ENCODE peak calls at places on chromosomes 2 and 18, in nine cellular contexts. E is ovary, U is GM23248, Q is colonic mucosa, O is HCT116, K is transverse colon, Z is psoas muscle, Y is esophagus muscularis mucosa, R is body of pancreas. W is an unnamed sample.
A peak's percentile ranks its signal among the peaks of the same experiment; 100 is the strongest.

GRCh38 chr2:237254369-237254861 is 159.5 kb downstream of the COL6A3 start:
- DNase-seq in R (no peak), U (peak; percentile 68), Y (no peak), O (no peak), Z (no peak), E (no peak), K (no peak), Q (no peak), W (no peak)

GRCh38 chr2:174787485-174788205 is 23.4 kb upstream of the CHRNA1 start:
- DNase-seq in E (no peak), R (no peak), Z (no peak), Y (peak; percentile 90), Q (no peak), U (peak; percentile 99), O (no peak), K (no peak), W (peak; percentile 78)

GRCh38 chr18:79442508-79443221 is 46.9 kb downstream of the NFATC1 start:
- DNase-seq in R (no peak), K (no peak), Q (no peak), E (no peak), U (peak; percentile 38), Y (no peak), Z (peak; percentile 46), O (no peak), W (no peak)

GRCh38 chr2:150931447-150931846 is 330.2 kb downstream of the RBM43 start:
- DNase-seq in R (no peak), Q (no peak), Y (no peak), K (no peak), O (no peak), E (no peak), Z (no peak), U (no peak), W (peak; percentile 3)

GRCh38 chr2:238684362-238685326 is 163.2 kb upstream of the TWIST2 start:
- DNase-seq in E (peak; percentile 74), K (no peak), U (peak; percentile 99), O (peak; percentile 80), Q (no peak), Y (peak; percentile 94), R (no peak), Z (peak; percentile 62), W (no peak)

GRCh38 chr2:60532421-60532820 is 21.0 kb downstream of the BCL11A start:
- DNase-seq in Q (no peak), O (no peak), Y (no peak), E (no peak), R (no peak), Z (no peak), K (no peak), U (peak; percentile 41), W (no peak)

GRCh38 chr2:15569658-15570615 is 8.8 kb upstream of the NBAS start:
- DNase-seq in Z (no peak), Y (no peak), E (no peak), U (no peak), K (no peak), O (no peak), R (no peak), Q (no peak), W (no peak)

GRCh38 chr18:77866309-77866708 is 616.7 kb downstream of the GALR1 start:
- DNase-seq in R (no peak), U (no peak), K (no peak), O (no peak), Z (no peak), E (no peak), Y (no peak), Q (no peak), W (peak; percentile 63)

GRCh38 chr2:176079285-176079830 is 4.4 kb downstream of the EVX2 start:
- DNase-seq in Y (no peak), R (no peak), U (no peak), K (no peak), Q (no peak), O (no peak), E (no peak), Z (no peak), W (peak; percentile 83)

GRCh38 chr2:181656450-181657261 is at the start of gene CERKL:
- DNase-seq in R (peak; percentile 41), Y (no peak), Q (peak; percentile 45), O (peak; percentile 49), Z (peak; percentile 17), E (no peak), K (peak; percentile 38), U (peak; percentile 36), W (peak; percentile 84)

GRCh38 chr2:136206613-136207012 is 88.7 kb upstream of the CXCR4 start:
- DNase-seq in Z (no peak), Q (no peak), K (peak; percentile 53), R (no peak), Y (peak; percentile 77), O (no peak), U (no peak), E (no peak), W (no peak)

GRCh38 chr18:9771261-9771976 is 63.3 kb downstream of the RAB31 start:
- DNase-seq in R (peak; percentile 85), Y (peak; percentile 94), Q (peak; percentile 87), K (peak; percentile 86), U (peak; percentile 88), Z (peak; percentile 86), E (peak; percentile 82), O (peak; percentile 56), W (peak; percentile 88)

GRCh38 chr18:54162431-54162830 is 62.0 kb downstream of the MBD2 start:
- DNase-seq in K (no peak), Z (no peak), E (no peak), U (peak; percentile 87), O (no peak), Q (no peak), R (no peak), Y (no peak), W (no peak)

GRCh38 chr2:217851191-217852020 is 151.4 kb downstream of the TNS1 start:
- DNase-seq in Q (no peak), R (no peak), K (peak; percentile 37), O (no peak), Z (peak; percentile 63), U (peak; percentile 76), Y (no peak), E (peak; percentile 64), W (no peak)

GRCh38 chr2:236758406-236758805 is 188.8 kb downstream of the ACKR3 start:
- DNase-seq in Z (no peak), E (no peak), Y (no peak), Q (no peak), O (no peak), R (no peak), K (no peak), U (no peak), W (no peak)

GRCh38 chr2:201642086-201642578 is 1.2 kb downstream of the TMEM237 start:
- DNase-seq in K (no peak), Z (no peak), Y (no peak), E (no peak), R (no peak), O (no peak), U (no peak), Q (no peak), W (no peak)

GRCh38 chr18:22128954-22129353 is 40.4 kb upstream of the GATA6 start:
- DNase-seq in E (no peak), U (no peak), O (no peak), Q (no peak), K (no peak), R (no peak), Y (no peak), Z (no peak), W (no peak)

GRCh38 chr2:185245806-185246205 is 492.8 kb upstream of the FSIP2 start:
- DNase-seq in Q (no peak), Z (no peak), O (no peak), R (no peak), Y (no peak), U (no peak), E (no peak), K (no peak), W (no peak)

GRCh38 chr2:102032368-102033027 is 40.7 kb downstream of the IL1R2 start:
- DNase-seq in Z (no peak), Q (no peak), U (no peak), K (no peak), R (no peak), O (no peak), E (no peak), Y (no peak), W (no peak)

DNA sequence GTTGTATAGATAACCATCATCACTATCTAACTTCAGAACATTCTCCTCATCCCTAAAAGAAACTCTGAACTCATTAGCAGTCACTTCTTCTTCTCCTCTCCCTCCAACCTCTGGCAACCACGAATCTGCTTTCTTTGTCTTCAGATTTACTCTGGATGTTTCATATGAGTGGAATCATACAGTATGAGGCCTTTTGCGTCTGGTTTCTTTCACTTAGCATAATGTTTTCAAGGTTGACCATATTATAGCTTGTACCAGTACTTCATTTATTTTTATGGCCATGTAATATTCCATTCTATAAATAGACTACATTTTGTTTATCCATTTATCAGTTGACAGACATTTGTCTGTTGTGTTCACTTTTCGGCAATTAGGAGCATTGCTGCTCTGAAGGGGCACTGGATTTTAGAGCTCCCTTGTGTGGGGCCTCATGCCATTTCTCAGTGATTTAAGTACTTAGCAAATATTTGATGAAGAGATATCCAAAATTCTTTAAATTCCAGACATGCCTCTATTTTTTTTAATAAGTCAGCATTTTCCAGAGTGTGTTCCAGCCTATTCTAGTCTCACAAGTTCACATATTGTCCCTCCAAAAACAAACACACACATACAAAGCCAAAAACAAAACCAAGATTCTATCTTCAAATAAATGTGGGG is 22.5 kb upstream of the MAP3K20 start:
- DNase-seq in E (no peak), K (no peak), Y (no peak), O (no peak), U (no peak), R (no peak), Q (no peak), Z (no peak), W (no peak)
- H3K4me3 ChIP-seq in E (no peak overlapping the region), K (no peak overlapping the region), Y (no peak overlapping the region), O (no peak overlapping the region), U (no peak overlapping the region), R (no peak overlapping the region), Q (no peak overlapping the region), Z (no peak overlapping the region), W (no peak overlapping the region)

GRCh38 chr2:127612111-127612822 is 33.7 kb upstream of the GPR17 start:
- DNase-seq in Q (no peak), Z (no peak), K (peak; percentile 5), O (no peak), U (no peak), E (no peak), Y (no peak), R (peak; percentile 4), W (peak; percentile 33)
- H3K27me3 ChIP-seq in Q (no peaks in the 10 kb centered on the region), Z (no peaks in the 10 kb centered on the region), K (no peaks in the 10 kb centered on the region), O (no peaks in the 10 kb centered on the region), U (no peaks in the 10 kb centered on the region), E (no peaks in the 10 kb centered on the region), Y (no peaks in the 10 kb centered on the region), R (no peaks in the 10 kb centered on the region), W (no peaks in the 10 kb centered on the region)

GRCh38 chr2:128187032-128187654 is 96.1 kb downstream of the UGGT1 start:
- DNase-seq in R (no peak), E (no peak), U (peak; percentile 66), Y (no peak), Z (peak; percentile 27), K (no peak), O (no peak), Q (no peak), W (no peak)
- H3K36me3 ChIP-seq in R (peaks cover 24% of the 10 kb centered on the region), E (no peaks in the 10 kb centered on the region), U (peaks cover 20% of the 10 kb centered on the region), Y (peaks cover 47% of the 10 kb centered on the region), Z (peaks cover 3% of the 10 kb centered on the region), K (no peaks in the 10 kb centered on the region), O (peaks cover 29% of the 10 kb centered on the region), Q (peaks cover 12% of the 10 kb centered on the region), W (peaks cover 12% of the 10 kb centered on the region)

GRCh38 chr2:241903121-241904010 is 33.8 kb downstream of the RTP5 start:
- DNase-seq in O (no peak), Y (no peak), Z (no peak), R (peak; percentile 16), K (no peak), E (no peak), U (no peak), Q (no peak), W (peak; percentile 51)
- H3K4me3 ChIP-seq in O (no peak overlapping the region), Y (no peak overlapping the region), Z (no peak overlapping the region), R (no peak overlapping the region), K (no peak overlapping the region), E (no peak overlapping the region), U (no peak overlapping the region), Q (no peak overlapping the region), W (no peak overlapping the region)